ENCODE peak calls at places on chromosomes 1 and 21, in four cellular contexts. B, H, O and Z are unnamed samples.

GRCh38 chr1:236753554-236753953 is 41.5 kb upstream of the MTR start:
- DNase-seq in B (peak), H (no peak), O (peak), Z (no peak)

GRCh38 chr1:116666090-116666489 is 1.4 kb downstream of the IGSF3 start:
- DNase-seq in B (no peak), H (peak), O (no peak), Z (no peak)

GRCh38 chr1:228894442-228894989 is 159.2 kb downstream of the RHOU start:
- DNase-seq in B (no peak), H (no peak), O (no peak), Z (no peak)

GRCh38 chr1:5601516-5601915 is 390.7 kb downstream of the NPHP4 start:
- DNase-seq in B (no peak), H (no peak), O (no peak), Z (no peak)

GRCh38 chr1:35725591-35725990 is 6.9 kb upstream of the C1orf216 start:
- DNase-seq in B (peak), H (no peak), O (peak), Z (no peak)

GRCh38 chr1:219293440-219293839 is 119.8 kb downstream of the LYPLAL1 start:
- DNase-seq in B (no peak), H (no peak), O (no peak), Z (no peak)

GRCh38 chr1:41957568-41957967 is 38.8 kb upstream of the HIVEP3 start:
- DNase-seq in B (peak), H (no peak), O (peak), Z (no peak)

GRCh38 chr1:87399264-87399663 is 70.6 kb downstream of the LMO4 start:
- DNase-seq in B (no peak), H (no peak), O (no peak), Z (no peak)

GRCh38 chr1:248802454-248802853 is 23.3 kb downstream of the SH3BP5L start:
- DNase-seq in B (no peak), H (peak), O (no peak), Z (no peak)

GRCh38 chr1:44377925-44378784 is 23.1 kb upstream of the ERI3 start:
- DNase-seq in B (peak), H (peak), O (peak), Z (peak)

GRCh38 chr1:198929961-198930599 is 291.2 kb downstream of the PTPRC start:
- DNase-seq in B (peak), H (no peak), O (peak), Z (no peak)

GRCh38 chr1:51926171-51926812 is 47.8 kb upstream of the NRDC start:
- DNase-seq in B (peak), H (no peak), O (peak), Z (no peak)

GRCh38 chr21:43864313-43864805 is 664 bp upstream of the AGPAT3 start:
- DNase-seq in B (no peak), H (peak), O (peak), Z (no peak)

GRCh38 chr1:37944091-37944763 is 2.6 kb downstream of the INPP5B start:
- DNase-seq in B (peak), H (no peak), O (no peak), Z (no peak)

GRCh38 chr1:192474080-192474683 is 101.4 kb upstream of the RGS1 start:
- DNase-seq in B (peak), H (peak), O (peak), Z (no peak)

GRCh38 chr1:3237570-3237969 is 168.6 kb downstream of the PRDM16 start:
- DNase-seq in B (no peak), H (no peak), O (no peak), Z (no peak)

GRCh38 chr1:54800899-54801759 is at the start of gene TTC22:
- DNase-seq in B (no peak), H (peak), O (no peak), Z (no peak)

GRCh38 chr1:162878000-162878596 is 17.1 kb upstream of the CCDC190 start:
- DNase-seq in B (peak), H (peak), O (peak), Z (peak)

GRCh38 chr1:53110370-53111072 is 31.9 kb downstream of the SLC1A7 start:
- DNase-seq in B (peak), H (peak), O (peak), Z (no peak)

GRCh38 chr1:197268012-197268411 is at the start of gene CRB1:
- DNase-seq in B (no peak), H (no peak), O (peak), Z (peak)

GRCh38 chr1:24094554-24094953 is 17.4 kb downstream of the MYOM3 start:
- DNase-seq in B (no peak), H (no peak), O (no peak), Z (no peak)
- TF ChIP-seq CTCF in B (peak), H (no peak), O (peak), Z (no peak)

GRCh38 chr1:190124068-190124467 is 353.6 kb downstream of the BRINP3 start:
- DNase-seq in B (no peak), H (no peak), O (no peak), Z (no peak)

GRCh38 chr1:190116921-190117320 is 360.7 kb downstream of the BRINP3 start:
- DNase-seq in B (no peak), H (no peak), O (no peak), Z (no peak)

DNA sequence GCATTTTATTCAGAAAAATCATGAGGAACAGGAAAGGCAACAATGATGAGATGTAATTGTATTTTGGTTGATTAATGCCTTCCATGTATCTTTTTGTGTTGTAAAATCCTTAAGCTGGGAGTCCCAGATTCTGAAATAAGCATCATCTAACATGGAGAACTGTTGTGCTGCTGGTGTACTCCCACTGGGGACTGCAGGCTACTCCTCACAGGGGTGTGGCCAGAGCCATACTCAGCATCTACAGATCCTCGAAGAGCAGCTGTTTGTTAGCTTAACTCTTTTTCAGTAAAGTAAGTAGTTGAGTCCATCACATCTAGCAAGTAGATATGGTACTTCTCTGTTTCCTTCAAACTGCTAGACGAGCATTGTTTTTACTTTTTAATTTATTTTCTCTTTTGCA is 358.0 kb downstream of the BRINP3 start:
- DNase-seq in B (no peak), H (no peak), O (no peak), Z (no peak)
- TF ChIP-seq CTCF in B (no peak), H (no peak), O (no peak), Z (no peak)

GRCh38 chr1:175744833-175745232 is 1.4 kb upstream of the TNR start:
- DNase-seq in B (no peak), H (no peak), O (no peak), Z (no peak)
- TF ChIP-seq CTCF in B (no peak), H (no peak), O (no peak), Z (no peak)

DNA sequence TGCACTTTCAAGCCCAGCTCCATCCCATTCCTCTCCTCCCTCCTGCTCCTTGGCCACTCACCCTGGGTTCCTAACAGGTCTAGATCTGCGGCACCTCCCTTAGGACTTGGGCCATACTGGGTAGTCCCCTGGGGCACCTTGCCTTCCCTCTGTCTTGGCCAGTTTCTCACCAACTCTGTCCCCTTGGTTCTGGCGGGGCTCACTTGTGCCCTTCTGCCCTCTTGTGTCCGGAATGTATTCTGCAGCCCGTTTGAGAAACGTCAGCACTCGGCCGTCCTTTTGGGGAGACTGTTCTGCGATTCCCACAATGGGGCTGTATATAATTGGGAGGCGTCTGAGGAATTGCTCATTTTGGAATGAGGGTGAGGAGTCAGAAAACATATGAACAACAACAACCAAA is 162.4 kb downstream of the ZSCAN20 start:
- DNase-seq in B (peak), H (peak), O (peak), Z (no peak)
- TF ChIP-seq CTCF in B (peak), H (peak), O (peak), Z (peak)

GRCh38 chr1:223074901-223075300 is 68.1 kb downstream of the TLR5 start:
- DNase-seq in B (no peak), H (no peak), O (no peak), Z (no peak)

GRCh38 chr1:223076382-223076781 is 66.7 kb downstream of the TLR5 start:
- DNase-seq in B (no peak), H (no peak), O (peak), Z (no peak)

GRCh38 chr1:223079498-223079897 is 63.5 kb downstream of the TLR5 start:
- DNase-seq in B (no peak), H (no peak), O (no peak), Z (no peak)

GRCh38 chr1:223075834-223076233 is 67.2 kb downstream of the TLR5 start:
- DNase-seq in B (no peak), H (no peak), O (no peak), Z (no peak)

DNA sequence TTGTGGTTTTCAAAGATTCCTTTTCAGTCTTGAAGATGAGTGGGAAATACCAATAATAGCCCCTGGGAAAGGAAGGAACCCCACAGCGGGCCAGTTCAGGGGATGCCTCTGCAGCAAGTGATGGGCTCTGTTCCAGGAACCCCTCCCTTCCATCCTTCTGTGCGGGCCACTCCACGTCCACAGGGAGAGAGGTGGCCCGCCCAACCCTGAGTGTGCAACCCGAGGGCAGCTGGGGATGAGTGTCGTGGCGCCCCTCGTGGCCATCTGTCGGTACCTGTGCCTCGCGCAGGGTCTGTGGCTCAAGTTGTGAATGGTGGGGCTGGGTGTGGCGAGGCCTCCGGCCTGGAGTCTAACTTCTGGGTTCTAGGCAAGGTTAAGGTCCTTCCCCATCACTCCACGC is 65.6 kb downstream of the TLR5 start:
- DNase-seq in B (no peak), H (no peak), O (no peak), Z (no peak)
- TF ChIP-seq CTCF in B (no peak), H (no peak), O (no peak), Z (no peak)

GRCh38 chr1:40845895-40846294 is 16.3 kb downstream of the CITED4 start:
- DNase-seq in B (no peak), H (no peak), O (no peak), Z (no peak)

GRCh38 chr1:40849801-40850592 is 12.2 kb downstream of the CITED4 start:
- DNase-seq in B (peak), H (peak), O (peak), Z (peak)

GRCh38 chr1:40851643-40852042 is 10.5 kb downstream of the CITED4 start:
- DNase-seq in B (no peak), H (no peak), O (no peak), Z (no peak)

GRCh38 chr1:40847023-40847740 is 15.0 kb downstream of the CITED4 start:
- DNase-seq in B (no peak), H (no peak), O (no peak), Z (no peak)

DNA sequence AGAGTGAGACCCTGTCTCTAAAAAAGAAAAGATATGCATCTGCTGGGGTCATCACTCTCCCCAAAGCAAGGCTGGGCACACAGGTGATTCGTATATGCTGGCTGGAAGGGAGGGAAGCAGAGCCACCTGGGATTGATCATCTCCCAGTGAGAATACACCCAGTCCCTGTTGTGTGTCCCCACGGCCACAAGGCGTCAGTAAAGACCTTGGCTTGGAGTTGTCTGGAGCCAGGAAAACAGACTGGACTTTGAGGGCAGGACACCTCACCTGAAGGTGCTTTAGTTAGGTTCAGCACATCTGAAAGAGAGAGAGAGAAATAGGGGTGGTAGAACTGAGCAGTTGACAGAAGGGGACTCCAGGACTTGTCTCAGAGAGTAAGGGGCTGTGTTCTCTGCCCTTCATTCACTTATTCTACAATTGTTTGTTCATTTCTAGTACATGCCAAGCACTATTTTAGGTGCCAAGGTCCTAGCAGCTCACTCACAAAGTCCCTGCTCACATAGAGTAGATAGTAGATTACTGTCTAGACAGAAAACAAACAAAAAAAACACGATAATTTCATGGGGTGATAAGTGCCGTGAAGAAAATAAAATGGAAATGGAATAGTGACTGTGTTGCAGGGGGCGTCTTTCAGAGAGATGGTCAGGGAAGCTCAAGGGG is 13.5 kb downstream of the CITED4 start:
- DNase-seq in B (peak), H (peak), O (peak), Z (peak)
- TF ChIP-seq CTCF in B (peak), H (peak), O (peak), Z (peak)